ENCODE peak calls at places on chromosomes 6 and 20, in five cellular contexts. Y, X, Z, Q and J are unnamed samples.

GRCh38 chr6:150072201-150072600 is 3.3 kb upstream of the ULBP3 start:
- DNase-seq in Y (peak), X (peak), Z (peak), Q (peak), J (no peak)

GRCh38 chr20:17223553-17223952 is 3.3 kb upstream of the PCSK2 start:
- DNase-seq in Y (no peak), X (no peak), Z (no peak), Q (no peak), J (no peak)

GRCh38 chr6:39958947-39959346 is 24.7 kb upstream of the MOCS1 start:
- DNase-seq in Y (no peak), X (no peak), Z (no peak), Q (peak), J (no peak)

GRCh38 chr20:4844325-4844724 is 122.6 kb downstream of the PRND start:
- DNase-seq in Y (no peak), X (peak), Z (no peak), Q (no peak), J (no peak)

GRCh38 chr6:136343700-136344099 is 54.1 kb upstream of the BCLAF1 start:
- DNase-seq in Y (no peak), X (no peak), Z (no peak), Q (no peak), J (no peak)

GRCh38 chr6:7323074-7323473 is 10.1 kb upstream of the SSR1 start:
- DNase-seq in Y (no peak), X (no peak), Z (no peak), Q (no peak), J (no peak)

GRCh38 chr6:158321960-158322359 is 9.7 kb downstream of the TULP4 start:
- DNase-seq in Y (peak), X (peak), Z (no peak), Q (no peak), J (no peak)

GRCh38 chr6:33995046-33995872 is 150.6 kb downstream of the GRM4 start:
- DNase-seq in Y (no peak), X (no peak), Z (no peak), Q (no peak), J (peak)

GRCh38 chr6:46832816-46833215 is 39.6 kb downstream of the MEP1A start:
- DNase-seq in Y (no peak), X (no peak), Z (no peak), Q (no peak), J (no peak)

GRCh38 chr20:2558581-2559301 is 22.4 kb downstream of the TMC2 start:
- DNase-seq in Y (no peak), X (peak), Z (no peak), Q (no peak), J (no peak)

GRCh38 chr6:57222684-57223077 is 574 bp upstream of the RAB23 start:
- DNase-seq in Y (no peak), X (no peak), Z (no peak), Q (no peak), J (no peak)

GRCh38 chr6:149365197-149365596 is 34.9 kb upstream of the SUMO4 start:
- DNase-seq in Y (no peak), X (no peak), Z (no peak), Q (no peak), J (no peak)

GRCh38 chr6:121339639-121340226 is 5.5 kb upstream of the TBC1D32 start:
- DNase-seq in Y (no peak), X (no peak), Z (no peak), Q (no peak), J (no peak)

GRCh38 chr20:50776122-50776795 is 18.6 kb upstream of the BCAS4 start:
- DNase-seq in Y (no peak), X (no peak), Z (no peak), Q (no peak), J (no peak)

GRCh38 chr6:92684386-92684785 is 735.0 kb downstream of the EPHA7 start:
- DNase-seq in Y (no peak), X (no peak), Z (no peak), Q (no peak), J (no peak)

GRCh38 chr20:46062621-46063020 is 27.1 kb downstream of the NCOA5 start:
- DNase-seq in Y (no peak), X (no peak), Z (no peak), Q (no peak), J (no peak)

GRCh38 chr20:18388860-18389259 is 78.0 kb downstream of the DZANK1 start:
- DNase-seq in Y (peak), X (peak), Z (no peak), Q (no peak), J (no peak)

GRCh38 chr6:24188571-24188970 is 62.6 kb downstream of the NRSN1 start:
- DNase-seq in Y (no peak), X (no peak), Z (peak), Q (no peak), J (no peak)

GRCh38 chr20:48155231-48155630 is 369.9 kb upstream of the SULF2 start:
- DNase-seq in Y (no peak), X (no peak), Z (no peak), Q (no peak), J (no peak)

GRCh38 chr6:72849346-72849745 is 227.5 kb downstream of the KCNQ5 start:
- DNase-seq in Y (no peak), X (no peak), Z (no peak), Q (no peak), J (no peak)

GRCh38 chr6:110878751-110879539 is 4.4 kb downstream of the AMD1 start:
- DNase-seq in Y (peak), X (peak), Z (peak), Q (peak), J (no peak)

GRCh38 chr20:38129893-38130609 is 35.0 kb downstream of the TGM2 start:
- DNase-seq in Y (no peak), X (no peak), Z (no peak), Q (no peak), J (no peak)

GRCh38 chr20:13786143-13786828 is 1.5 kb downstream of the NDUFAF5 start:
- DNase-seq in Y (no peak), X (no peak), Z (no peak), Q (no peak), J (no peak)
- H3K4me3 ChIP-seq in Y (peak), X (peak), Z (peak), Q (peak), J (peak)

GRCh38 chr6:19312291-19312978 is 524.7 kb upstream of the ID4 start:
- DNase-seq in Y (no peak), X (no peak), Z (no peak), Q (no peak), J (no peak)
- H3K4me3 ChIP-seq in Y (no peak), X (no peak), Z (no peak), Q (no peak), J (no peak)

DNA sequence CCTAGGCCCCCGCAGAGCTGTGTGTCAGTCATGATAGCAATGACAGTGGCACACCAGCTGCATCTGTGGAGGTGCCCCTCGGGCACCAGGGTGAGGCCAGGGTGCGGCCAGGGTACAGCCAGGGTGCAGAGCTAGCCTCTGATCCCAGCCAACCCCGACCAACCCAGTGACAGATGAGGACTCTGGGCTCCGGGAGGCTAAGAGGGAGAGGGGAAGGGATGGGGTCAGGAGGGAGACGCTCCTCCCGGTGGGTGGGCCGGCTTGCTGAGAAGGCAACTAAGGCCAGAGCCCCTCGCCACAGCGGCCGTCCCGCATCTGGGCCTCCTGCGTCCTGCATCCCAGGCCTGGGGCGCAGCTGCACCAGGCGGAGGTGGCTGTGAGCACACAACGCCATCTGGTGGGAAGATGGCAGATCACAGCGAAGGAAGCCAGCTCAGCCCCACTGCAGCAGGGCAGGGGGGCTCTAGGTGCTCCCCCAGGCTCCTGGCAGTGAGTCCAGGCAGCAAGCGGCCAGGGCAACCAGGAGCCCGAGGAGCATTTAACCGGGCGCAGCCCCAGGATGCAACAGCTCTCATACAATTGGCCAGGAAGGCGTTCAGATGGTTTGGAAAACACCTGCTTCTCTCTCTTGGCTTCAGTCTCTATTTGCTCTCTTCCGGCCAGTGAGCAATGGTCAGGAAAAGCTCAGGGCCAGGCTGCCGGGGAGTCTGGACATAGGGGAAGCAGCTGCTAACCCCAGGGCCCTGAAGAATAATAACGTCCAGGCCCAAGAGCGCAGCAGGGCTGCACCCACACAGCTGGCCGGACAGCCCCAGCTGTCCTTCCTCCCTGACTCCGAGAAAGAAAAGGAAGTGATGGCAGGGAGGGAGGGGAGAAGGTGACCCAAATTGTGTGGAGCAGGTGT is 169.4 kb downstream of the TAF4 start:
- DNase-seq in Y (peak), X (peak), Z (peak), Q (peak), J (no peak)
- H3K4me3 ChIP-seq in Y (no peak), X (no peak), Z (no peak), Q (no peak), J (no peak)

DNA sequence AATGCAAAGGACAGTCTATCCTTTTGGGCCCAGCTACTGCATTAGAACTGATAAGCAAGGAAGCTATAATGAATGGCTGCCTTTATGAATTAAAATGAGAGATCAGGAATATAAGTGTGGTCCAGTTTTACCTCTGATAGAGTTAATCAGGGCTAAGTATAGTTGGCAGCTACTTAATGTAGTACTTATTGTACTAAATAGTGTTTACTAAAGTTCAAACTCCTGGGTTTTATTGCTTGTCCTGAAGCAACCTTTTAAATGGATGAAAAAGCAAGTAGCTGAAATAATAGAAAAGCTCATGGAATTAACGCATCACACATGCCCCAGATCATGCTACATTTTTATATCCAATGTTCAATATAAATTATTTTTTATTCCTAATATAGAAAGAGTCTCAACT is 5.3 kb downstream of the TRMT11 start:
- DNase-seq in Y (no peak), X (no peak), Z (no peak), Q (no peak), J (no peak)
- H3K4me3 ChIP-seq in Y (no peak), X (no peak), Z (no peak), Q (no peak), J (no peak)

GRCh38 chr6:43308101-43308989 is at the start of gene CRIP3:
- DNase-seq in Y (peak), X (peak), Z (peak), Q (peak), J (no peak)
- H3K4me3 ChIP-seq in Y (peak), X (peak), Z (peak), Q (peak), J (peak)

GRCh38 chr20:63023836-63024571 is 17.2 kb upstream of the BHLHE23 start:
- DNase-seq in Y (no peak), X (no peak), Z (no peak), Q (no peak), J (no peak)

GRCh38 chr20:63026582-63027424 is 20.0 kb upstream of the BHLHE23 start:
- DNase-seq in Y (no peak), X (no peak), Z (no peak), Q (no peak), J (no peak)

GRCh38 chr20:63023071-63023835 is 16.5 kb upstream of the BHLHE23 start:
- DNase-seq in Y (no peak), X (no peak), Z (no peak), Q (no peak), J (no peak)

GRCh38 chr20:63025534-63026331 is 19.0 kb upstream of the BHLHE23 start:
- DNase-seq in Y (peak), X (peak), Z (no peak), Q (no peak), J (no peak)

DNA sequence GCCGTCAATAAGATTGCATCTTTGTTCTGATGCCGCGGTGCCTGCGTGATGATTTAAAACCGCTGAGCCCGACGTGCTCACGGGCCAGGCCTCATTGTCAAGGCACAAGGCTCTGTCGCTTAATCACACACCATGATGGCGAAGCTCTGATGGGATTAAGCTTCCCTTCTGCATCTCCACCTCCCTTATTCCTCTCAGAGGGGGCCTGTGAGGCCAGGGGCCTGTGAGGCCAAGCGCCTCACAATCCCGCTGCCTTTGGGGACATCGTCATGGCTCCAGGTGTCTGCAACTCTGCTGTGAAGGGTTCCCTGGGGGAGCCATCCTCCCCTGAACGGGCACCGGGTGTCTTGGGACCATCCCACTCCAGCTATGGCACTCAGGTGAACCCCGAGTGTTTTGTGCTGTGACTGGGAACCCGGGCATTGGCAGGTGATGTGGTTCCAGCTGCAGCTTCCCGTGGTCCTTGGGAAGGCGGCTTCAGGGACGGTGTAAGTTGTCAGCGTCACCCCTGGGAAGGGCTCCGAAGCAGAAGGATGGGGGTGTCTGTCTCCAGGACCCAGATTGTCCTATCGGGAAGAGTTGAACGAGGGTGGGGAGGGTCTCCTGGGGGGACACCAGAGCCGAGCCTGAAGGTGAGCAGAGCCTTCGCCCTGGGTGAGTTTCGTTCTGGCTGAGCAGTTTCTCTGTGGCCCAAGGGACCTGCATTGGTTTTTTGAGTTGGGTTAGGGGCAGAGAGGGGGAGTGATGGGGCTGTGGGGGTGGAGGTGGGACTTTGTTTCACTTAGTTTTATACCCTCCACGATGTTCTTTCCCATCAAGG is 18.0 kb upstream of the BHLHE23 start:
- DNase-seq in Y (no peak), X (no peak), Z (no peak), Q (no peak), J (no peak)
- H3K4me3 ChIP-seq in Y (no peak), X (peak), Z (no peak), Q (no peak), J (no peak)

GRCh38 chr20:20367681-20368413 is at the start of gene INSM1:
- DNase-seq in Y (no peak), X (no peak), Z (peak), Q (no peak), J (no peak)
- H3K4me3 ChIP-seq in Y (no peak), X (peak), Z (peak), Q (no peak), J (peak)

GRCh38 chr6:147207851-147208754 is 3.9 kb downstream of the STXBP5 start:
- DNase-seq in Y (no peak), X (peak), Z (no peak), Q (no peak), J (no peak)
- H3K4me3 ChIP-seq in Y (no peak), X (peak), Z (no peak), Q (no peak), J (no peak)